ENCODE peak calls at places on chromosomes 16 and 17, in six cellular contexts. A, F, W, Z, Q and L are unnamed samples.

GRCh38 chr16:48057085-48057484 is 98.7 kb downstream of the ABCC12 start:
- DNase-seq in F (no peak), W (no peak), A (no peak), Z (no peak), Q (no peak), L (no peak)

GRCh38 chr17:80453980-80454556 is 22.3 kb downstream of the NPTX1 start:
- DNase-seq in F (no peak), A (no peak), W (no peak), Z (no peak), Q (no peak), L (no peak)

GRCh38 chr16:15829460-15829859 is 27.4 kb downstream of the MYH11 start:
- DNase-seq in F (peak), Q (peak), A (peak), Z (no peak), W (peak), L (no peak)

GRCh38 chr16:180101-180920 is at the start of gene HBQ1:
- DNase-seq in Q (no peak), F (peak), W (no peak), Z (no peak), A (no peak), L (no peak)

GRCh38 chr17:10471853-10472252 is 2.5 kb upstream of the MYH4 start:
- DNase-seq in W (no peak), Q (no peak), Z (no peak), A (no peak), F (no peak), L (no peak)

GRCh38 chr17:13940858-13941665 is 128.2 kb upstream of the COX10 start:
- DNase-seq in F (no peak), W (no peak), Q (no peak), A (no peak), Z (peak), L (peak)

GRCh38 chr17:29565643-29566472 is 979 bp downstream of the ABHD15 start:
- DNase-seq in W (peak), F (no peak), Q (peak), Z (no peak), A (no peak), L (no peak)

GRCh38 chr17:56540791-56541190 is 52.7 kb upstream of the NOG start:
- DNase-seq in Z (peak), Q (no peak), A (no peak), W (no peak), F (no peak), L (no peak)

GRCh38 chr17:73559532-73559931 is 84.7 kb downstream of the SDK2 start:
- DNase-seq in F (no peak), A (no peak), W (no peak), Z (no peak), Q (no peak), L (no peak)

GRCh38 chr16:68265078-68265925 is 976 bp downstream of the SLC7A6 start:
- DNase-seq in Z (peak), F (no peak), A (peak), W (peak), Q (no peak), L (peak)

DNA sequence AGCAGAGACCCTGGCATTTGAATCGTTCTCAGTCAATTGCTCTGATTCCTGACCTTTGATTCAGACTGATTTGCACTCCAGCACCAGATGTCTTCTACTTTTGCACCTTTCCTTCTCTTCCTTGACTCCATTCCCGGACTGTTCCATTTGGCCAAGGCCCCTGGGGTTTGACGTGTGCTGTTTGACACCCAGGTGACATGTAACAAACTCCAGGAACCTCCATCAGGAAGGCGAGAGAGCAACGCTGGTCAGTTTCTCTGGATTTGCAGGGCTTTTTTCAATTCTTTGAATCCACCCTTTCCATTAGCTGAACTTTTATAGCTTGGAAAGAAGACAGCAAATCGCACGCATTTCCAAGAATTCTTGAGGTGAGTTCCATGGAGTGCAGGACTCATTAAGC is 98.4 kb upstream of the FOXF1 start:
- DNase-seq in F (no peak), A (no peak), Z (no peak), W (no peak), Q (no peak), L (no peak)
- H3K27ac ChIP-seq in F (no peak), A (no peak), Z (no peak), W (no peak), Q (no peak), L (no peak)

GRCh38 chr17:31431795-31432658 is 40.6 kb downstream of the RAB11FIP4 start:
- DNase-seq in Q (peak), F (no peak), A (no peak), W (no peak), Z (no peak), L (no peak)
- H3K27ac ChIP-seq in Q (no peak), F (no peak), A (no peak), W (no peak), Z (no peak), L (no peak)

DNA sequence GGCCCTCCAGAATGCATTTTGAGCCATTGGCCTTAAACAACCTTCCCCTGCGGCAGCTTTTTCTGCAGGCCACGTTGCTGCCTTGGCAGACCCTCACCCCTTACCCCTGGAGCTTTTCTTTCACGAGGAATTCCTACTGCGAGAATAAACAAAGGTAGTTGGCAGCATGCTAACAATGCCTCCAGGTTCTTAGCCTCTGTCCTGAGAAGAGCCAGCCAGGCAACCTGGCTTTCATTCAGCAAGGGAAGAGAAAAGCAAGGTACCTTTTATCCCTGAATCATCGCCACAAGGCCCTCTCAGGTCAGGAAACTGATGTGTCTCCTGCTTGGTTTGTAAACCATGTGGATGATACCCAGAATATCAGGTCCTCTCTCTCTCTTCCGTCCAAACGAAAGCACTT is 173.1 kb upstream of the CACNG5 start:
- DNase-seq in Z (no peak), A (no peak), Q (no peak), W (no peak), F (no peak), L (no peak)
- H3K27ac ChIP-seq in Z (no peak), A (no peak), Q (no peak), W (no peak), F (no peak), L (no peak)

DNA sequence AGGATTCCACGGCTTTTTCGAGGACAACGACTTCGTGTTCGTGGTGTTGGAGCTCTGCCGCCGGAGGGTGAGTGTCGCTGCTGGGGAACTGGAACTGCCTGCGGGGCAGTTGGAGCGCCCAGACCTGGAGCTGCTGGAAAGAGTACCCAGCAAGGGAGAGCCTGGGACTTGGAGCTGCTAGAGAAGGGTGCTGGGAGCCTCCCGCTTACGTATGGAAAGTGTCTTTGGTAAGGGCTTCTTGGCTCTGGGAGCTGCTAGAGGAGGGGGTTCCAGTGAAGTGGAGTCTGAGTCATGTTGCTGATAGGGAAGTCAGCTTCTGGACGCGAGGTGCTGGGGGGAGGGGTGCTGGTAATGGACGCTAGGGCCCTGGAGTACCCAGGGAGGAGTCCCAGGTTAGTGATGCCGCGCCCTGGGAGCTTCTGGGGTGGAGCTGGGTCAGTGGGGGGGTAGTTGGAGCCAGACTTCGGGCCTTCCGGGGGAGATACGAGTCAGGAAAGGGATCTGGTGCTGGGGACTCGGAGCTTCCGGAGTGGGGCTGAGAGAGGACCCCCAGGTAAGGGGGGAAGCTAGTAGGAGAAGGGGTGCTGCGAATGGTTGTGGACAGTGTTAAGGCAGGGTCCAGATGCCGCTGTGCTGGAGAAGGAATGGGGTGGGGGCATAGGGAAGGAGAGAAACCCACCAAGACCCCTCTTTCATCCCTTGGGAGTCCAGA is 741 bp downstream of the PLK1 start:
- DNase-seq in Q (peak), Z (peak), F (no peak), A (no peak), W (no peak), L (peak)
- H3K27ac ChIP-seq in Q (no peak), Z (peak), F (no peak), A (no peak), W (no peak), L (peak)

GRCh38 chr16:81185416-81185815 is 53.1 kb upstream of the BCO1 start:
- DNase-seq in Z (no peak), A (no peak), W (no peak), Q (no peak), F (no peak), L (no peak)

GRCh38 chr16:81190667-81191066 is 47.8 kb upstream of the BCO1 start:
- DNase-seq in Q (no peak), W (no peak), A (no peak), F (no peak), Z (no peak), L (peak)

GRCh38 chr16:81189100-81189664 is 49.3 kb upstream of the BCO1 start:
- DNase-seq in Z (no peak), F (peak), A (peak), W (peak), Q (no peak), L (no peak)
- H3K27ac ChIP-seq in Z (no peak), F (no peak), A (peak), W (no peak), Q (no peak), L (no peak)

GRCh38 chr16:90011908-90012501 is 7.3 kb downstream of the DBNDD1 start:
- DNase-seq in W (no peak), A (no peak), F (no peak), Q (no peak), Z (no peak), L (no peak)

GRCh38 chr16:90009172-90009899 is 9.9 kb downstream of the DBNDD1 start:
- DNase-seq in Q (no peak), A (no peak), Z (no peak), F (no peak), W (no peak), L (no peak)

GRCh38 chr16:90011196-90011819 is 7.9 kb downstream of the DBNDD1 start:
- DNase-seq in F (no peak), Q (no peak), W (no peak), A (no peak), Z (no peak), L (no peak)

GRCh38 chr16:90008708-90009145 is 10.5 kb downstream of the DBNDD1 start:
- DNase-seq in A (no peak), W (no peak), F (no peak), Z (no peak), Q (peak), L (no peak)

DNA sequence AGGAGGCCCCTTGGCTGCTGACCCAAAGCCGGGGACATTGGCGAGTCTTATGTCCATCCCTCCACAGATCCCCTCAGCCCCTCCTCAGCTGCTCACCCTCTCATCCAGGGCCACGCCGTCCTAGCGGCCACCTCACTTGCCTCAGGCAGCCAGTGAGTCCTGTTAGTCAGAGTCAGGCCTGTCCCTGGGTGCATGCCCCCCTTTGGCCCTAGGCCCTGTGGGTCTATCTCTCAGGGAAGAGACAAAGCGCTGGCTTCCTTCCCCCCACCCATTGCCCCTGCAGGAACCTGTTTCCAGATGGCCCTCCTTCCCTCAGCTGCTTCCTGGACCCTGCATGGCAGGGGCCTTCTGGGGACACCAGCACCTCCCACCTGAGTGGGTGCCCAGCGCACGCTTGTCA is 8.6 kb downstream of the DBNDD1 start:
- DNase-seq in Z (no peak), Q (no peak), W (no peak), F (no peak), A (no peak), L (no peak)
- H3K27ac ChIP-seq in Z (no peak), Q (no peak), W (no peak), F (no peak), A (no peak), L (no peak)

GRCh38 chr16:84606081-84606875 is 11.6 kb downstream of the COTL1 start:
- DNase-seq in A (no peak), Z (no peak), F (no peak), W (no peak), Q (no peak), L (no peak)
- H3K27ac ChIP-seq in A (no peak), Z (no peak), F (no peak), W (peak), Q (peak), L (no peak)

DNA sequence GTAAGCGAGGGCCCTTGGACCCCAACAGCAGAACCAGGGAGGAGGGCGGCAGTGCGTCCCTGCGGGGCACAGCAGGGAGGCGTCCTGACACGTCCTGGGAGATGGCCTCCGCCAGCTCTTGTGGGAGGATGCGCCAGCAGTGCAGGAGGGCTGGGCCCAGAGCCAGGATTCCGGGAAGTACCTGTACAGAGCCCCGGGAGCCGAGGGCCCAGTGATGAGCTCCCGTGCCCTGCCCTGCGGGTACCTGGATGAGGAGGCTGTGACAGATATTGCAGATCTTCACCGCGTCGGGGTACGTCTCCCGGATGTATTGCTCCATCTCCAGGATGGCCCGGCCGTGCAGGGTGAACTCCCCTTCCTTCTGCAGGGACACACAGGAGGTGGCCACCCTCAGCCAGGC is 23.1 kb downstream of the KDM8 start:
- DNase-seq in Q (peak), W (no peak), Z (no peak), F (no peak), A (peak), L (no peak)
- H3K27ac ChIP-seq in Q (no peak), W (peak), Z (no peak), F (no peak), A (no peak), L (no peak)

DNA sequence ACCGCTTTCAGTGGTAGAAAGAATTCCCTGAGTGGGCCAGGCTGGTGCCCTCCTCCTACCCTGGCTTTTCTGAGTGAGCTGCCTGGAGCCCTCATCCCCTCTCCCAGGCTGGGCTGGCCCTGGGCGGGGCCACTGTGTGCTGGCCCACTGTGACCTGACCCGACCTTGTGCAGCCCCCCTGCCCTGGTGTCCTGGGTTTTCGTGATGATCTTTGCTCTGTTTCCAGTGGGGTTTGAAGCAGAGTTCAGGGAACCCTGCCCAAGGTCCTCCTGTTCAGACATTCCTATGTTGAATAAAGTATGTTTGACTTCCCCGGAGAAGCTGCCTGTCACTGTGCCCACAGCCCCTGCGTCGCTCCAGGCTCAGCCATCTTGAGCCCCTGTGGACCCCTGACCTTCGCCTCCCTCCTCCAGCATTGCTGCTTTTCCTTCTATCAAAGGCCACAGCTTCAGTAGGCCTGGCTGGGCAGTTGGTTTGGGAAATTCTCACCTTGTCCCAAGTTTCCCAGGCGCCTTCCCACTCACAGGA is 13.7 kb upstream of the NAGLU start:
- DNase-seq in F (peak), W (no peak), Q (peak), Z (no peak), A (no peak), L (no peak)
- H3K27ac ChIP-seq in F (peak), W (peak), Q (peak), Z (peak), A (peak), L (peak)

GRCh38 chr17:28368915-28369683 is 1.0 kb downstream of the VTN start:
- DNase-seq in A (no peak), F (no peak), W (no peak), Q (no peak), Z (no peak), L (no peak)

GRCh38 chr17:28370035-28370743 is at the start of gene VTN:
- DNase-seq in Z (no peak), W (peak), Q (no peak), F (peak), A (peak), L (no peak)

GRCh38 chr17:28369684-28370034 is 448 bp downstream of the VTN start:
- DNase-seq in W (no peak), F (no peak), A (no peak), Z (no peak), Q (no peak), L (no peak)

GRCh38 chr17:28371245-28372202 is at the start of gene SARM1:
- DNase-seq in W (peak), Q (peak), A (peak), F (peak), Z (peak), L (peak)

GRCh38 chr17:28370744-28371103 is 617 bp upstream of the VTN start:
- DNase-seq in A (no peak), Q (no peak), F (no peak), Z (no peak), W (no peak), L (no peak)
- H3K27ac ChIP-seq in A (peak), Q (peak), F (no peak), Z (peak), W (peak), L (no peak)